ENCODE peak calls at places on chromosomes 12 and 14, in four cellular contexts. One of them, this sample, is unnamed.
A peak's percentile ranks its signal among the peaks of the same experiment; 100 is the strongest.

GRCh38 chr14:23351681-23352505 is 794 bp downstream of the SLC22A17 start:
- DNase-seq in WTC11: peak; percentile 54
- DNase-seq in K562: no peak
- DNase-seq in GM12878: no peak
- DNase-seq in this sample: no peak

GRCh38 chr12:95214466-95214865 is 2.8 kb downstream of the FGD6 start:
- DNase-seq in WTC11: no peak
- DNase-seq in K562: no peak
- DNase-seq in GM12878: no peak
- DNase-seq in this sample: no peak

GRCh38 chr12:45234134-45234865 is 18.4 kb downstream of the ANO6 start:
- DNase-seq in WTC11: no peak
- DNase-seq in K562: peak; percentile 72
- DNase-seq in GM12878: no peak
- DNase-seq in this sample: peak; percentile 92

GRCh38 chr14:99038401-99038800 is 233.6 kb downstream of the BCL11B start:
- DNase-seq in WTC11: no peak
- DNase-seq in K562: no peak
- DNase-seq in GM12878: no peak
- DNase-seq in this sample: no peak

GRCh38 chr12:88306471-88307069 is 164.5 kb downstream of the TMTC3 start:
- DNase-seq in WTC11: no peak
- DNase-seq in K562: peak; percentile 5
- DNase-seq in GM12878: no peak
- DNase-seq in this sample: no peak

GRCh38 chr12:1003600-1004271 is 12.7 kb downstream of the ERC1 start:
- DNase-seq in WTC11: no peak
- DNase-seq in K562: peak; percentile 4
- DNase-seq in GM12878: no peak
- DNase-seq in this sample: peak; percentile 15

GRCh38 chr14:86999076-86999475 is 993.9 kb downstream of the GALC start:
- DNase-seq in WTC11: no peak
- DNase-seq in K562: no peak
- DNase-seq in GM12878: no peak
- DNase-seq in this sample: no peak

GRCh38 chr12:131287015-131287937 is 333.6 kb downstream of the ADGRD1 start:
- DNase-seq in WTC11: no peak
- DNase-seq in K562: no peak
- DNase-seq in GM12878: no peak
- DNase-seq in this sample: no peak

GRCh38 chr12:78571953-78572352 is 292.6 kb upstream of the SYT1 start:
- DNase-seq in WTC11: peak; percentile 38
- DNase-seq in K562: no peak
- DNase-seq in GM12878: no peak
- DNase-seq in this sample: no peak

GRCh38 chr12:27343255-27344000 is 10.8 kb downstream of the BMAL2 start:
- DNase-seq in WTC11: no peak
- DNase-seq in K562: no peak
- DNase-seq in GM12878: no peak
- DNase-seq in this sample: no peak

GRCh38 chr12:52091869-52092268 is 12.4 kb downstream of the SMIM41 start:
- DNase-seq in WTC11: no peak
- DNase-seq in K562: no peak
- DNase-seq in GM12878: no peak
- DNase-seq in this sample: no peak

GRCh38 chr14:100386846-100387245 is 63.7 kb downstream of the SLC25A47 start:
- DNase-seq in WTC11: no peak
- DNase-seq in K562: no peak
- DNase-seq in GM12878: no peak
- DNase-seq in this sample: no peak

GRCh38 chr14:67618617-67619063 is 1.1 kb upstream of the ARG2 start:
- DNase-seq in WTC11: no peak
- DNase-seq in K562: peak; percentile 42
- DNase-seq in GM12878: no peak
- DNase-seq in this sample: peak; percentile 75

GRCh38 chr12:109927622-109928021 is 27.5 kb downstream of the TCHP start:
- DNase-seq in WTC11: peak; percentile 59
- DNase-seq in K562: peak; percentile 63
- DNase-seq in GM12878: no peak
- DNase-seq in this sample: peak; percentile 44

GRCh38 chr12:124940393-124941169 is 26.1 kb upstream of the UBC start:
- DNase-seq in WTC11: peak; percentile 88
- DNase-seq in K562: peak; percentile 84
- DNase-seq in GM12878: peak; percentile 82
- DNase-seq in this sample: peak; percentile 84

GRCh38 chr12:40921563-40922163 is 229.4 kb downstream of the CNTN1 start:
- DNase-seq in WTC11: no peak
- DNase-seq in K562: peak; percentile 4
- DNase-seq in GM12878: no peak
- DNase-seq in this sample: peak; percentile 8

GRCh38 chr14:79395061-79395460 is 816.2 kb downstream of the DIO2 start:
- DNase-seq in WTC11: no peak
- DNase-seq in K562: no peak
- DNase-seq in GM12878: no peak
- DNase-seq in this sample: no peak
- TF ChIP-seq ETV6 in WTC11: no peak
- TF ChIP-seq ETV6 in K562: no peak
- TF ChIP-seq ETV6 in GM12878: no peak
- TF ChIP-seq ETV6 in this sample: no peak

GRCh38 chr14:104436047-104436531 is 143.5 kb upstream of the C14orf180 start:
- DNase-seq in WTC11: peak; percentile 16
- DNase-seq in K562: no peak
- DNase-seq in GM12878: no peak
- DNase-seq in this sample: no peak
- TF ChIP-seq ETV6 in WTC11: no peak
- TF ChIP-seq ETV6 in K562: no peak
- TF ChIP-seq ETV6 in GM12878: no peak
- TF ChIP-seq ETV6 in this sample: no peak

GRCh38 chr14:68797180-68797670 is 4.4 kb upstream of the ZFP36L1 start:
- DNase-seq in WTC11: peak; percentile 69
- DNase-seq in K562: peak; percentile 76
- DNase-seq in GM12878: no peak
- DNase-seq in this sample: no peak
- TF ChIP-seq ETV6 in WTC11: peak; percentile 11
- TF ChIP-seq ETV6 in K562: no peak
- TF ChIP-seq ETV6 in GM12878: no peak
- TF ChIP-seq ETV6 in this sample: no peak

GRCh38 chr12:115172521-115172920 is 488.5 kb upstream of the TBX3 start:
- DNase-seq in WTC11: no peak
- DNase-seq in K562: no peak
- DNase-seq in GM12878: no peak
- DNase-seq in this sample: no peak
- TF ChIP-seq ETV6 in WTC11: no peak
- TF ChIP-seq ETV6 in K562: no peak
- TF ChIP-seq ETV6 in GM12878: no peak
- TF ChIP-seq ETV6 in this sample: no peak

DNA sequence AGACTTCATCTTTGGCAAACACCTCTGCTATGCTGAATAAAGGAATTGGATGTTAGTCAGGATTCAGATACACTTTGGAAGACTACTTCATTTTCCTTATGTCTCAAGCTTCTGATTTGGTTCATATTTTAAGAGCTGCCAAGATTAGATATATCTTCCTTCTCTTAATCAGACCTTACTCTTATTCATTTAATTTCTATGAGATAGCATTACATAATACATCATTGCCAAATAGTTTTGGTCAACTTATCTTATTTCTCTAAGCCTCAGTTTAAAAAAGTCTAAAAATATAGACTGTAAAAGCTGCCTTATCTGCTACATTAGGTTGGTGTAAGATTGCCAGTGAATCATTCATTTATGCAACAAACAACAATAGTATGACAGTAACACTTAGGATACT is 330.6 kb upstream of the NAV3 start:
- DNase-seq in WTC11: no peak
- DNase-seq in K562: no peak
- DNase-seq in GM12878: no peak
- DNase-seq in this sample: no peak
- TF ChIP-seq ETV6 in WTC11: no peak
- TF ChIP-seq ETV6 in K562: no peak
- TF ChIP-seq ETV6 in GM12878: no peak
- TF ChIP-seq ETV6 in this sample: no peak

GRCh38 chr14:91090733-91091132 is 23.1 kb upstream of the DGLUCY start:
- DNase-seq in WTC11: no peak
- DNase-seq in K562: no peak
- DNase-seq in GM12878: no peak
- DNase-seq in this sample: no peak
- TF ChIP-seq ETV6 in WTC11: no peak
- TF ChIP-seq ETV6 in K562: no peak
- TF ChIP-seq ETV6 in GM12878: no peak
- TF ChIP-seq ETV6 in this sample: no peak

GRCh38 chr14:58882577-58883018 is 244.8 kb downstream of the DACT1 start:
- DNase-seq in WTC11: no peak
- DNase-seq in K562: no peak
- DNase-seq in GM12878: no peak
- DNase-seq in this sample: no peak
- TF ChIP-seq ETV6 in WTC11: no peak
- TF ChIP-seq ETV6 in K562: no peak
- TF ChIP-seq ETV6 in GM12878: no peak
- TF ChIP-seq ETV6 in this sample: no peak

GRCh38 chr12:6534914-6535696 is 788 bp downstream of the GAPDH start:
- DNase-seq in WTC11: peak; percentile 77
- DNase-seq in K562: peak; percentile 57
- DNase-seq in GM12878: no peak
- DNase-seq in this sample: peak; percentile 22

GRCh38 chr12:6532051-6532926 is 2.0 kb upstream of the GAPDH start:
- DNase-seq in WTC11: peak; percentile 57
- DNase-seq in K562: peak; percentile 76
- DNase-seq in GM12878: no peak
- DNase-seq in this sample: peak; percentile 78

GRCh38 chr12:6534158-6534913 is at the start of gene GAPDH:
- DNase-seq in WTC11: peak; percentile 87
- DNase-seq in K562: peak; percentile 90
- DNase-seq in GM12878: peak; percentile 80
- DNase-seq in this sample: peak; percentile 95

GRCh38 chr12:6533653-6534157 is 612 bp upstream of the GAPDH start:
- DNase-seq in WTC11: peak; percentile 80
- DNase-seq in K562: peak; percentile 72
- DNase-seq in GM12878: no peak
- DNase-seq in this sample: peak; percentile 86

DNA sequence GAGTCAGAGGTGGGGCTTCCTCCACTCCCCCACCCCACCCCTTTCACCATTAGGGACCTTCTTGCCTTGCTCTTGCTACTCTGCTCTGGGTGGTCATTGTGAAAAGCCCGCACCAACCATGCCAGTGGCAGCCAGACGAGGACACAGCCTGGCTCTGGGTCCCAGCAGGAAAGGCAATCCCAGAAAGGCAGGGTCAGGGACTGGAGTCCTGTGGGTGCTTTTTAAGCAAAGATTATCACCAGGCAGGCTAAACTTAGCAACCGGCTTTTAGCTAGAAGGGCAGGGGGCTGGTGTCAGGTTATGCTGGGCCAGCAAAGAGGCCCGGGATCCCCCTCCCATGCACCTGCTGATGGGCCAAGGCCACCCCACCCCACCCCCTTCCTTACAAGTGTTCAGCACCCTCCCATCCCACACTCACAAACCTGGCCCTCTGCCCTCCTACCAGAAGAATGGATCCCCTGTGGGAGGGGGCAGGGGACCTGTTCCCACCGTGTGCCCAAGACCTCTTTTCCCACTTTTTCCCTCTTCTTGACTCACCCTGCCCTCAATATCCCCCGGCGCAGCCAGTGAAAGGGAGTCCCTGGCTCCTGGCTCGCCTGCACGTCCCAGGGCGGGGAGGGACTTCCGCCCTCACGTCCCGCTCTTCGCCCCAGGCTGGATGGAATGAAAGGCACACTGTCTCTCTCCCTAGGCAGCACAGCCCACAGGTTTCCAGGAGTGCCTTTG is 1.2 kb upstream of the GAPDH start:
- DNase-seq in WTC11: peak; percentile 68
- DNase-seq in K562: peak; percentile 46
- DNase-seq in GM12878: no peak
- DNase-seq in this sample: peak; percentile 84
- TF ChIP-seq ETV6 in WTC11: no peak
- TF ChIP-seq ETV6 in K562: no peak
- TF ChIP-seq ETV6 in GM12878: no peak
- TF ChIP-seq ETV6 in this sample: no peak

This sample was measured in HepG2.